ENCODE peak calls at places on chromosomes 11 and 22, in nine cellular contexts. Y is DND-41, S is heart left ventricle, G is Calu3, L is IMR-90, C is right atrium auricular region, H is tibial nerve, W is fibroblast of lung, P is lower lobe of right lung. J is an unnamed sample.

GRCh38 chr11:28932940-28933339 is 824.8 kb downstream of the METTL15 start:
- DNase-seq in L (no peak), W (no peak), H (no peak), P (no peak), C (no peak), G (no peak), Y (no peak), S (no peak), J (no peak)

GRCh38 chr11:96095884-96096301 is 172.0 kb upstream of the MTMR2 start:
- DNase-seq in S (no peak), W (no peak), P (no peak), Y (no peak), C (no peak), G (peak), L (no peak), H (no peak), J (no peak)

GRCh38 chr11:62721994-62722393 is 5.3 kb downstream of the HNRNPUL2 start:
- DNase-seq in H (no peak), W (peak), G (no peak), L (peak), P (no peak), C (no peak), S (no peak), Y (no peak), J (no peak)

GRCh38 chr11:68321293-68322030 is 9.1 kb downstream of the LRP5 start:
- DNase-seq in S (peak), G (no peak), H (no peak), Y (no peak), W (no peak), P (no peak), C (no peak), L (no peak), J (no peak)

GRCh38 chr22:45529966-45530575 is 27.4 kb downstream of the FBLN1 start:
- DNase-seq in P (no peak), G (no peak), W (peak), L (peak), H (no peak), C (no peak), Y (no peak), S (no peak), J (no peak)

GRCh38 chr11:72621008-72621610 is 53.1 kb downstream of the PDE2A start:
- DNase-seq in H (no peak), L (no peak), G (no peak), P (no peak), S (no peak), W (no peak), Y (peak), C (no peak), J (no peak)

GRCh38 chr11:7637447-7638157 is 35.7 kb downstream of the CYB5R2 start:
- DNase-seq in L (peak), S (peak), G (no peak), C (peak), H (peak), W (peak), P (no peak), Y (no peak), J (no peak)

GRCh38 chr11:115665958-115666357 is 161.7 kb upstream of the CADM1 start:
- DNase-seq in L (peak), H (no peak), Y (no peak), P (no peak), W (peak), S (peak), C (no peak), G (no peak), J (no peak)

GRCh38 chr11:99370557-99371200 is 349.9 kb downstream of the CNTN5 start:
- DNase-seq in C (no peak), Y (no peak), G (peak), P (no peak), L (peak), H (no peak), W (peak), S (peak), J (no peak)

GRCh38 chr11:47524200-47524874 is 28.6 kb downstream of the CELF1 start:
- DNase-seq in C (peak), W (no peak), P (no peak), G (no peak), S (peak), Y (no peak), L (no peak), H (no peak), J (no peak)

GRCh38 chr11:39374963-39375698 is 2084.3 kb downstream of the LRRC4C start:
- DNase-seq in L (peak), G (peak), P (no peak), C (no peak), W (peak), Y (no peak), S (no peak), H (no peak), J (peak)

GRCh38 chr11:122897606-122898210 is 15.1 kb downstream of the JHY start:
- DNase-seq in L (peak), W (peak), H (no peak), S (no peak), P (no peak), Y (no peak), C (no peak), G (no peak), J (no peak)

GRCh38 chr11:114359342-114359741 is 41.0 kb downstream of the C11orf71 start:
- DNase-seq in W (peak), Y (no peak), P (no peak), L (peak), H (no peak), G (no peak), S (no peak), C (no peak), J (no peak)

GRCh38 chr11:128021304-128022006 is 565.9 kb downstream of the ETS1 start:
- DNase-seq in P (no peak), Y (no peak), G (no peak), S (no peak), C (no peak), H (no peak), W (peak), L (no peak), J (peak)
- TF ChIP-seq CTCF in P (peak), Y (peak), G (no peak), S (peak), C (no peak), H (no peak), W (peak), L (peak), J (peak)

GRCh38 chr22:29727248-29727551 is 7.4 kb downstream of the CABP7 start:
- DNase-seq in H (peak), W (no peak), L (peak), G (peak), P (peak), C (no peak), S (peak), Y (peak), J (peak)
- TF ChIP-seq CTCF in H (peak), W (peak), L (peak), G (peak), P (peak), C (no peak), S (peak), Y (peak), J (no peak)

DNA sequence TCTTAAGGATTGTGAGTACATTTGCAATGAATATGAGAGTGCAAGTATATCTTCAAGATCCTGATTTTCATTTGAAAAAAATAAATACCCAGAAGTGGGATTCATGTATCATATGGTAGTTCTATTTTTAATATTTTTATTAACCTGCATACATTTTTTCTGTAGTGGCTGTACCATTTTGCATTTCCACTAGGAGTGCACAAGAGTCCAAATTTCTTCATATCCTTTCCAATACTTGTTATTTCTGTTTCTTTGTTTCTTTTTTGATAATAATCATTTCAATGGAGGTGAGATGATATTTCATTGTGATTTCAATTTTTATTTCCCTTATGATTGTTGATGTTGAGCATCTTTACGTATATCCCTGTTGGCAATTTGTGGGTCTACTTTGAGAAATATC is 759.8 kb upstream of the CNTN5 start:
- DNase-seq in S (no peak), L (no peak), Y (no peak), C (no peak), W (no peak), G (no peak), H (no peak), P (no peak), J (no peak)
- TF ChIP-seq CTCF in S (no peak), L (no peak), Y (no peak), C (no peak), W (no peak), G (no peak), H (no peak), P (no peak), J (peak)

DNA sequence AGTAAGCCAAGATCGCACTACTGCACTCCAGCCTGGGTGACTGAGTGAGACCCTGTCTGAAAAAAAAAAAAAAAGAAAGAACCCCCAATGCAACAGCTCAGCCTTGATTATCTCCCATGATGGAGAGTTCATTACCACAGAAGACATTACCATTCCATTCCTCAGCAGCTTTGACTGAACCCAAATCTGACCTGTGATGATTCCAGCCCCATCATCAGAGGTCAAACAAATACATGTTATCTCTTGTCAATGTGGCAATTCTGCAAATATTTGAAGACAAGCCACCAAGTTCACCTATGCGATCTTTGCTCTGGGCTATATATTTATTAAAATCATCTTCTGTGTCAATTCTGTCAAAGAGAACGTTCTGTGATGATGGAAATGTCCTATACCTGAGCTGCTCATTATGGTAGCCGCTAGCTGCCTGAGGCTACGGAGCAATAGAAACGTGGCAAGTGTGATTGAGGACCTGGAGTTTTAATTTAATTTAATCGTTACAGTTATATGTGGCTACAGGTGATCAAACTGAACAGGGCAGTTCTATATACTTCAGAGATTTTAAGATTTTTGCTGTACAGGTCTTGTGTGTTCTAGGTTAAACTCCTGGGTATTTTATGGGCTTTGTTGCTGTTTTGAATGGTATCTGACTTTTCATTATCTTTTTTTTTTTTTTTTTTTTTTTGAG is 7.9 kb downstream of the SEC14L4 start:
- DNase-seq in L (no peak), C (no peak), G (no peak), W (no peak), Y (no peak), S (no peak), H (no peak), P (no peak), J (no peak)
- TF ChIP-seq CTCF in L (no peak), C (no peak), G (no peak), W (no peak), Y (no peak), S (no peak), H (no peak), P (no peak), J (no peak)